ENCODE peak calls at places on chromosomes 16 and 17, in seven cellular contexts. N is RCC 7860, W is HT1080, B is C1 segment of cervical spinal cord, R is astrocyte of the hippocampus, T is HAP-1, A is NCI-H1092 treated with DMSO at 0.1 percent for 48 hours. J is an unnamed sample.

GRCh38 chr16:11253009-11253994 is 2.7 kb downstream of the SOCS1 start:
- DNase-seq in R (peak), N (no peak), A (no peak), W (no peak), T (no peak), B (no peak), J (peak)

GRCh38 chr17:61325382-61326073 is 74.1 kb upstream of the TBX2 start:
- DNase-seq in N (peak), B (no peak), T (peak), W (no peak), A (no peak), R (peak), J (no peak)

GRCh38 chr17:7204828-7205461 is 14.7 kb downstream of the DLG4 start:
- DNase-seq in N (no peak), T (peak), R (peak), W (no peak), A (peak), B (peak), J (peak)

GRCh38 chr16:50533317-50533716 is 14.9 kb upstream of the NKD1 start:
- DNase-seq in A (no peak), R (no peak), T (no peak), N (no peak), B (no peak), W (no peak), J (no peak)

GRCh38 chr17:17497845-17498520 is 1.8 kb upstream of the RASD1 start:
- DNase-seq in T (no peak), R (no peak), W (no peak), A (no peak), B (no peak), N (no peak), J (no peak)

GRCh38 chr17:77228224-77229215 is 87.8 kb downstream of the SEC14L1 start:
- DNase-seq in W (no peak), T (no peak), N (no peak), R (no peak), B (no peak), A (no peak), J (no peak)

GRCh38 chr17:13010959-13011358 is 6.9 kb downstream of the ELAC2 start:
- DNase-seq in A (no peak), W (no peak), N (no peak), B (no peak), T (no peak), R (no peak), J (no peak)

GRCh38 chr17:416293-417206 is 63.9 kb upstream of the RPH3AL start:
- DNase-seq in R (no peak), A (no peak), W (no peak), T (no peak), B (no peak), N (no peak), J (no peak)

GRCh38 chr17:16171613-16172012 is 43.7 kb downstream of the NCOR1 start:
- DNase-seq in A (no peak), N (no peak), R (peak), B (no peak), T (no peak), W (no peak), J (no peak)

GRCh38 chr16:68644715-68645493 is at the start of gene CDH3:
- DNase-seq in B (no peak), W (no peak), A (no peak), T (peak), R (peak), N (no peak), J (no peak)

GRCh38 chr16:4847774-4848587 is 700 bp downstream of the UBN1 start:
- DNase-seq in W (peak), R (peak), A (no peak), T (peak), B (no peak), N (peak), J (peak)

GRCh38 chr16:50153648-50154368 is 702 bp downstream of the TENT4B start:
- DNase-seq in N (no peak), T (peak), A (no peak), W (peak), B (no peak), R (no peak), J (no peak)

GRCh38 chr17:67289174-67289876 is 44.3 kb upstream of the HELZ start:
- DNase-seq in R (peak), N (no peak), W (no peak), T (peak), A (peak), B (no peak), J (no peak)

GRCh38 chr17:46979023-46979870 is at the start of gene RPRML:
- DNase-seq in T (peak), N (no peak), W (no peak), A (peak), B (no peak), R (peak), J (no peak)

GRCh38 chr16:20073203-20074088 is at the start of gene GPR139:
- DNase-seq in W (no peak), B (no peak), N (no peak), R (no peak), A (peak), T (no peak), J (no peak)

GRCh38 chr16:48378276-48378675 is 6.9 kb downstream of the SIAH1 start:
- DNase-seq in B (no peak), T (no peak), N (no peak), R (no peak), W (no peak), A (no peak), J (no peak)

GRCh38 chr16:49453983-49454382 is 80.4 kb downstream of the C16orf78 start:
- DNase-seq in B (no peak), A (no peak), T (no peak), R (no peak), W (no peak), N (no peak), J (peak)

GRCh38 chr17:48568499-48569259 is 9.5 kb downstream of the HOXB4 start:
- DNase-seq in W (no peak), N (no peak), T (no peak), R (no peak), A (no peak), B (no peak), J (no peak)

GRCh38 chr17:39400547-39401411 is 647 bp downstream of the FBXL20 start:
- DNase-seq in N (no peak), R (peak), A (no peak), T (peak), W (no peak), B (no peak), J (peak)

GRCh38 chr17:83145831-83146230 is 66.4 kb downstream of the METRNL start:
- DNase-seq in B (no peak), A (no peak), W (no peak), R (no peak), T (no peak), N (no peak), J (no peak)

GRCh38 chr17:16288860-16289571 is 64.3 kb downstream of the CENPV start:
- DNase-seq in B (no peak), N (no peak), W (no peak), R (no peak), A (no peak), T (no peak), J (no peak)